ENCODE peak calls at places on chromosome 13, in six cellular contexts. X, A, L, M, I and G are unnamed samples.

GRCh38 chr13:65460136-65460535 is 1770.0 kb downstream of the PCDH9 start:
- DNase-seq in X (no peak), L (no peak), I (no peak), A (no peak), M (no peak), G (no peak)

GRCh38 chr13:74554581-74555290 is 420.5 kb upstream of the KLF12 start:
- DNase-seq in X (no peak), L (no peak), M (no peak), I (no peak), A (no peak), G (no peak)

GRCh38 chr13:102400619-102401125 is 1.2 kb downstream of the FGF14 start:
- DNase-seq in M (no peak), X (peak), A (no peak), L (peak), I (peak), G (no peak)

GRCh38 chr13:99028890-99029289 is 51.0 kb upstream of the DOCK9 start:
- DNase-seq in I (no peak), M (no peak), L (no peak), A (no peak), X (no peak), G (no peak)

GRCh38 chr13:75694742-75695141 is 58.6 kb downstream of the LMO7 start:
- DNase-seq in L (no peak), M (no peak), X (no peak), I (no peak), A (no peak), G (no peak)

GRCh38 chr13:37540228-37540627 is 58.3 kb downstream of the POSTN start:
- DNase-seq in I (no peak), A (no peak), X (no peak), L (no peak), M (peak), G (no peak)

GRCh38 chr13:76654263-76654662 is 231.9 kb downstream of the KCTD12 start:
- DNase-seq in X (no peak), M (no peak), L (no peak), I (no peak), A (no peak), G (no peak)

GRCh38 chr13:83536153-83536552 is 346.1 kb downstream of the SLITRK1 start:
- DNase-seq in I (no peak), A (no peak), L (no peak), X (no peak), M (no peak), G (no peak)

GRCh38 chr13:80070024-80070703 is 270.8 kb downstream of the SPRY2 start:
- DNase-seq in X (no peak), L (no peak), M (no peak), I (no peak), A (no peak), G (no peak)

GRCh38 chr13:34731486-34731885 is 210.6 kb upstream of the NBEA start:
- DNase-seq in A (no peak), I (no peak), M (peak), X (no peak), L (no peak), G (no peak)

GRCh38 chr13:60756306-60756705 is 359.3 kb downstream of the TDRD3 start:
- DNase-seq in X (no peak), L (no peak), M (peak), A (no peak), I (no peak), G (no peak)

GRCh38 chr13:37029617-37030016 is 29.0 kb downstream of the EXOSC8 start:
- DNase-seq in M (no peak), A (no peak), L (no peak), X (no peak), I (no peak), G (no peak)

GRCh38 chr13:82947121-82948077 is 934.9 kb downstream of the SLITRK1 start:
- DNase-seq in L (no peak), I (no peak), A (no peak), X (no peak), M (no peak), G (no peak)

DNA sequence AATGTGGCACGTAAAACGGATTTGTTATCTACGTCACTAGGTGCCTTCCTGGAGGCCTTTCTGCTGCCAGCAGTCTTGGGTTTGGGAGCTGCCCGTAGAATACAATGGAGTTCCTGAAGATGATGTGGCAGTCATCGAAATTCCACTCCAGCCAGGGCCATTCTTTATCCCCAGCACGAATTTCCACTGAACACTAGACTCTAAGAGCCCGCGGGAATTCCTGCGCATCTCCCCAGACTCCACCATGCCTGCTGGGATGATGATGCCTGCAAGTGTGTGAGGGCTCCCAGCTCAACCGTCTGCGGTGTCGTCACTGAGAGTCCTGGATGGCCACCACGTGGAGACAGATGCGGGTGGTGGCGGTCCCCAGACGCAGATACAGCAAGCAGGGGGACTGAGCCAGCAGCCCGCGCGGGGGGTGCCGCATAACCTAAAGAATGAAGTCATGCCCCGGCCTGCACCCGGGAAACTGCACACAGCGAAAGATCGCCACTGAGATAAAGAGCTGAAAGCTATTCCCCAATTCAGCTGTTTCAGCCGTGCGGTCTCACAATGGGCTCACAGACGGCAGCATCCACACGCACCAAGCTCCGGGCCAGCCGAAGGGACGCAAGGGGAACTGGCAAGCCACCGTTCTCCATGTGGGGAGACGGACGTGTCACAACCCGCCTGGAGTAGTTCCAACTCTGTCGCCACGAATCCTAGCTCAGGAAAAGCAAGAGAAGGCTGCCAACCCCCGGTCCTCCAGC is 41.1 kb downstream of the COL4A1 start:
- DNase-seq in L (peak), A (no peak), M (no peak), X (no peak), I (peak), G (no peak)
- H3K27ac ChIP-seq in L (peak), A (no peak), M (no peak), X (no peak), I (peak), G (peak)

GRCh38 chr13:114097893-114098688 is 34.3 kb downstream of the RASA3 start:
- DNase-seq in X (no peak), L (peak), M (no peak), I (no peak), A (no peak), G (peak)

GRCh38 chr13:114095486-114095885 is 36.9 kb downstream of the RASA3 start:
- DNase-seq in M (no peak), A (no peak), I (no peak), X (no peak), L (peak), G (peak)

GRCh38 chr13:114096031-114096485 is 36.4 kb downstream of the RASA3 start:
- DNase-seq in M (no peak), A (no peak), L (peak), I (no peak), X (no peak), G (no peak)

GRCh38 chr13:114097504-114097892 is 34.9 kb downstream of the RASA3 start:
- DNase-seq in L (no peak), A (no peak), M (no peak), I (no peak), X (no peak), G (no peak)

DNA sequence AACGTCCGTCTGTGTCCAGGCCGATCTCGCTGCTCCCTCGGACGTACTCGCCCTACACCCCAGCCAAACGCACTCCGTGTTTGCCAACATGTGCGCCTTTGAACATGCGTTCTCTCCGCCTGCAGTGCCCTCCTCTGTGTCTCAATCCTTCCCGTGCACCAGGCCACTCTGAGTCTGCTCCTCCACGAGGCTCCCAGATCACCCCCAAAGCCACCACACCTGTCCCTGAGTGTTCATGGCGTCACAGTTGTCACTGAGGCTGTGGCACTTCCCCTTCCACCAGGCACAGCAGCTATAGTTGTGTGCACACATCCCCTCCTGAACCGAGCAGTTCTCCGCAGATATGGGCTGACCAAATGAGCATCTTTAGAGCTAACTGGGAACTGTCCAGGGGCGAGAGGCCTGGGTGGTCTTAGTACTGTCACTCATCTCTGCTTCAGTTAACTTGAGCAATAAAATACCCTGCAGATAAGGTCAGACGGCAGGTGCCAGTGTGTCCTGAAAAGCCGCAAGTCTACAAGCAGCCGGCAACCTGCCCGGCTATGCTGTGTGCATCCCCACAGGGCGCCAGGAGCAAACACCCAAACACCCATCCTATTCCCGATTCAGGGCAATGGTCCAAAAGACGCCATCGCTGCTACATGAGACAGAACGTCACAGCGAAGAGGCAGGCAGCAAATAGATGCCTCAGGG is 35.5 kb downstream of the RASA3 start:
- DNase-seq in I (no peak), M (no peak), L (peak), X (no peak), A (no peak), G (peak)
- H3K27ac ChIP-seq in I (no peak), M (peak), L (no peak), X (no peak), A (no peak), G (no peak)

GRCh38 chr13:49997935-49998334 is 1.1 kb downstream of the TRIM13 start:
- DNase-seq in X (no peak), A (no peak), L (no peak), M (peak), I (no peak), G (no peak)
- H3K27ac ChIP-seq in X (peak), A (peak), L (peak), M (peak), I (peak), G (peak)

GRCh38 chr13:95676775-95677563 is at the start of gene DNAJC3:
- DNase-seq in A (peak), L (peak), I (peak), M (peak), X (peak), G (peak)

GRCh38 chr13:95676100-95676774 is 702 bp upstream of the DNAJC3 start:
- DNase-seq in A (peak), I (no peak), L (no peak), M (peak), X (no peak), G (peak)

GRCh38 chr13:95679722-95680121 is 2.8 kb downstream of the DNAJC3 start:
- DNase-seq in A (no peak), L (no peak), M (no peak), I (no peak), X (no peak), G (no peak)

GRCh38 chr13:95677564-95678386 is 836 bp downstream of the DNAJC3 start:
- DNase-seq in I (no peak), A (no peak), X (no peak), L (peak), M (peak), G (no peak)

DNA sequence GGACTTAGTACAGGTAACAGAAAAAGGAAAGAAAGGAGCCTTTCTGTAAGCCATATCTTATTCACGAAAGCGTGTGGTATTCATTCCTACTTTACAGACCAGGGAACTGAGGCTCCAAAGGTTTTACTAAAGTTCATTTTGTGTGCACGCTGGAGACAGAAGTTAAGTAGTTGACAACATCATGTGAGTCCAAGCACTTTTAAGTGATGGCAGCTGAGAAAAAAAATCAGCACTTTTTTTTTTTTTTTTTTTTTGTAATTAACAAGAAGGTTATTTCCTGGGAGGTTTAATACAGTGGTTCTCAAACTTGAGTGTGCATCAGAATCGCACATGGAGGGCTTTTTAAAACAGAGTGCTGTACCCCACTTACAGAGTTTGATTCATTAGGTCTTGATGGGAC is 2.0 kb downstream of the DNAJC3 start:
- DNase-seq in L (no peak), I (no peak), M (no peak), X (no peak), A (no peak), G (no peak)
- H3K27ac ChIP-seq in L (peak), I (peak), M (peak), X (no peak), A (no peak), G (no peak)